ENCODE peak calls at places on chromosomes 13 and 19, in five cellular contexts. S is endodermal cell, U is hepatocyte, Z is brain microvascular endothelial cell, W is heart left ventricle. B is an unnamed sample.

GRCh38 chr19:11578342-11579142 is 1.1 kb upstream of the ACP5 start:
- DNase-seq in S (peak; percentile 75), U (peak; percentile 55), Z (no peak), W (peak; percentile 57), B (no peak)

GRCh38 chr13:83753912-83754624 is 128.2 kb downstream of the SLITRK1 start:
- DNase-seq in U (no peak), Z (peak; percentile 7), S (no peak), W (no peak), B (peak; percentile 21)

GRCh38 chr13:95298971-95299627 is 2.2 kb downstream of the ABCC4 start:
- DNase-seq in U (no peak), W (no peak), Z (peak; percentile 40), S (no peak), B (peak; percentile 79)

GRCh38 chr19:49884109-49884508 is 6.6 kb downstream of the TBC1D17 start:
- DNase-seq in W (no peak), Z (no peak), U (no peak), S (no peak), B (no peak)

GRCh38 chr13:44300895-44301638 is 72.6 kb upstream of the SERP2 start:
- DNase-seq in U (no peak), Z (peak; percentile 61), S (no peak), W (peak; percentile 60), B (peak; percentile 78)

GRCh38 chr13:66402071-66402470 is 828.1 kb downstream of the PCDH9 start:
- DNase-seq in Z (no peak), W (no peak), U (no peak), S (no peak), B (no peak)

GRCh38 chr19:27764186-27764804 is 1448.7 kb downstream of the UQCRFS1 start:
- DNase-seq in S (peak; percentile 7), U (no peak), W (no peak), Z (no peak), B (no peak)

GRCh38 chr13:41917641-41918040 is 43.3 kb downstream of the VWA8 start:
- DNase-seq in U (no peak), S (no peak), Z (peak; percentile 53), W (no peak), B (no peak)

GRCh38 chr19:43779820-43780219 is 953 bp downstream of the KCNN4 start:
- DNase-seq in W (no peak), S (no peak), U (peak; percentile 14), Z (no peak), B (no peak)

GRCh38 chr19:43524922-43525835 is 1.8 kb downstream of the ETHE1 start:
- DNase-seq in Z (no peak), U (peak; percentile 75), W (peak; percentile 55), S (peak; percentile 79), B (no peak)

GRCh38 chr13:80009760-80010159 is 331.2 kb downstream of the SPRY2 start:
- DNase-seq in S (no peak), Z (no peak), W (no peak), U (no peak), B (no peak)

GRCh38 chr13:44231786-44232516 is 141.7 kb upstream of the SERP2 start:
- DNase-seq in S (peak; percentile 95), W (peak; percentile 72), Z (peak; percentile 98), U (peak; percentile 90), B (peak; percentile 78)

GRCh38 chr13:110636053-110636475 is 20.7 kb downstream of the NAXD start:
- DNase-seq in W (no peak), U (no peak), Z (no peak), S (no peak), B (no peak)
- H3K36me3 ChIP-seq in W (peaks cover 88% of the 10 kb centered on the region), U (no peaks in the 10 kb centered on the region), Z (peaks cover 42% of the 10 kb centered on the region), S (peaks cover 77% of the 10 kb centered on the region), B (peaks cover 64% of the 10 kb centered on the region)

GRCh38 chr19:16429759-16430091 is 42.0 kb downstream of the EPS15L1 start:
- DNase-seq in W (no peak), S (no peak), Z (no peak), U (no peak), B (no peak)

GRCh38 chr19:16436780-16437179 is 35.0 kb downstream of the EPS15L1 start:
- DNase-seq in Z (no peak), U (no peak), W (no peak), S (no peak), B (no peak)

GRCh38 chr19:16435999-16436650 is 35.6 kb downstream of the EPS15L1 start:
- DNase-seq in W (no peak), U (no peak), Z (no peak), S (no peak), B (no peak)

GRCh38 chr19:16433986-16434385 is 37.8 kb downstream of the EPS15L1 start:
- DNase-seq in U (no peak), S (no peak), W (no peak), Z (no peak), B (no peak)

GRCh38 chr19:16435238-16435911 is 36.4 kb downstream of the EPS15L1 start:
- DNase-seq in W (peak; percentile 77), U (no peak), Z (peak; percentile 99), S (no peak), B (peak; percentile 89)
- H3K36me3 ChIP-seq in W (peaks cover 78% of the 10 kb centered on the region), U (no peaks in the 10 kb centered on the region), Z (peaks cover 21% of the 10 kb centered on the region), S (peaks cover 52% of the 10 kb centered on the region), B (peaks cover 64% of the 10 kb centered on the region)

GRCh38 chr19:1085676-1086442 is 9.3 kb downstream of the POLR2E start:
- DNase-seq in S (no peak), Z (no peak), W (no peak), U (no peak), B (no peak)
- H3K36me3 ChIP-seq in S (peaks cover 13% of the 10 kb centered on the region), Z (peaks cover 22% of the 10 kb centered on the region), W (peaks cover 50% of the 10 kb centered on the region), U (no peaks in the 10 kb centered on the region), B (no peaks in the 10 kb centered on the region)

GRCh38 chr13:72620874-72621273 is 106.6 kb downstream of the MZT1 start:
- DNase-seq in S (no peak), U (no peak), W (no peak), Z (no peak), B (no peak)

GRCh38 chr13:72622546-72622945 is 104.9 kb downstream of the MZT1 start:
- DNase-seq in W (no peak), Z (no peak), U (no peak), S (no peak), B (no peak)
- H3K36me3 ChIP-seq in W (no peaks in the 10 kb centered on the region), Z (no peaks in the 10 kb centered on the region), U (no peaks in the 10 kb centered on the region), S (no peaks in the 10 kb centered on the region), B (no peaks in the 10 kb centered on the region)

DNA sequence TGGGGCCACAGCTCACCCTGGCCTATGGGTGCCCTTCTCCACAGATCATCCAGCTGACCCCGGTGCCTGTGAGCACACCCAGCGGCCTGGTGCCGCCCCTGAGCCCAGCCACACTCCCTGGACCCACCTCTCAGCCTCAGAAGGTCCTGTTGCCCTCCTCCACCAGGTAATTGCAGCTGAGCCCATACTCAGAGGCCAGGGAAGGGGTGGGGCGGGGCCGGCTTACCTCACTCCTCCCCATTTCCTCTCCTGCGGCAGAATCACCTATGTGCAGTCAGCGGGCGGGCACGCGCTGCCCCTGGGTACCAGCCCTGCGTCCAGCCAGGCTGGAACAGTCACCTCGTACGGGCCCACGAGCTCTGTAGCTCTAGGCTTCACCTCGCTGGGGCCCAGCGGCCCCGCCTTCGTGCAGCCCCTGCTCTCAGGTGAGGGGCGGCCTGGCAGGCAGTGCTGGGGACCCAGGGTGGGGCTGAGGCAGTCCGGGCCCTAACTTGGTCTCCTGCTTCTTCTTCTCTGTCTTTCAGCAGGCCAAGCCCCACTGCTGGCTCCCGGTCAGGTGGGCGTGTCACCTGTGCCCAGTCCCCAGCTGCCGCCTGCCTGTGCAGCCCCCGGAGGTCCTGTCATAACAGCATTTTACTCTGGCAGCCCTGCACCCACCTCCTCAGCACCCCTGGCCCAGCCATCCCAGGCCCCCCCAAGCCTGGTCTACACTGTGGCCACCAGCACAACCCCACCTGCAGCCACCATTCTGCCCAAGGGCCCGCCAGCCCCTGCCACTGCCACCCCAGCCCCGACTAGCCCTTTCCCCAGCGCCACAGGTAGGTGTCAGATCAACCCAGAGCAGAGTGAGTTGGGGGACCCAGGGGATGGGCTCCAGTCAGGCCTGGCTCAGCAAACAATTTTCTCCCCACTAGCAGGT is 9.6 kb upstream of the PRR19 start:
- DNase-seq in U (no peak), S (no peak), W (no peak), Z (no peak), B (no peak)
- H3K36me3 ChIP-seq in U (no peaks in the 10 kb centered on the region), S (peaks cover 77% of the 10 kb centered on the region), W (peaks cover 77% of the 10 kb centered on the region), Z (peaks cover 75% of the 10 kb centered on the region), B (peaks cover 93% of the 10 kb centered on the region)

GRCh38 chr19:3526507-3527244 is 12.3 kb upstream of the TEKTIP1 start:
- DNase-seq in W (no peak), U (no peak), S (no peak), Z (no peak), B (no peak)

GRCh38 chr19:3528539-3529211 is 10.3 kb upstream of the TEKTIP1 start:
- DNase-seq in Z (no peak), U (no peak), S (no peak), W (no peak), B (no peak)

GRCh38 chr19:3527250-3527910 is 11.6 kb upstream of the TEKTIP1 start:
- DNase-seq in W (no peak), U (no peak), S (no peak), Z (no peak), B (no peak)

GRCh38 chr19:3530389-3530788 is 8.6 kb upstream of the TEKTIP1 start:
- DNase-seq in S (no peak), W (no peak), Z (no peak), U (no peak), B (no peak)

GRCh38 chr19:3528080-3528479 is 10.9 kb upstream of the TEKTIP1 start:
- DNase-seq in S (no peak), W (no peak), U (no peak), Z (no peak), B (no peak)
- H3K36me3 ChIP-seq in S (peaks cover 27% of the 10 kb centered on the region), W (peaks cover 73% of the 10 kb centered on the region), U (no peaks in the 10 kb centered on the region), Z (peaks cover 56% of the 10 kb centered on the region), B (peaks cover 3% of the 10 kb centered on the region)

DNA sequence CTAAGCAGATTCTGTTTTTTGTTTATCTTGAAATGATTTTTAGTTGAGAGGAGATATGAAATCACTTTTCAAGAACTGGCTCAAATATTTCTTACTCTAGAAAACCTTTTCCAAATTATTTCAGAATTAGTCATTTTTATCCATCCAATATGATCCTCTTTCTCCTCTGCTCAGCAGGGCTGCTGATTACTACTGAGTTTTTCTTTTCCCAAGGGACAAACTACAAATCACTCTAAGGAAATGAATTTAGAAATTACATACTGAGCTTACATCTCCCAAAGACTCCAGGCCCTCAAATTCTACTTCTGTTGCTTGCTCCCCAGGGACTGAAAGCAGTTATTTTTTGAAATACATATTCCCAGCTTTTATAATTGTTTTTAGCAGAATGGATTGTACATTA is 87.4 kb upstream of the UFM1 start:
- DNase-seq in U (no peak), W (no peak), S (no peak), Z (peak; percentile 47), B (no peak)
- H3K36me3 ChIP-seq in U (no peaks in the 10 kb centered on the region), W (no peaks in the 10 kb centered on the region), S (no peaks in the 10 kb centered on the region), Z (no peaks in the 10 kb centered on the region), B (no peaks in the 10 kb centered on the region)

GRCh38 chr13:111296417-111296816 is 24.0 kb upstream of the TEX29 start:
- DNase-seq in W (no peak), S (no peak), U (no peak), Z (no peak), B (no peak)
- H3K36me3 ChIP-seq in W (peaks cover 93% of the 10 kb centered on the region), S (peaks cover 52% of the 10 kb centered on the region), U (no peaks in the 10 kb centered on the region), Z (peaks cover 39% of the 10 kb centered on the region), B (peaks cover 3% of the 10 kb centered on the region)